ENCODE peak calls at places on chromosomes 3 and 15, in eight cellular contexts. A, Z, H, U, D, W, F and T are unnamed samples.

GRCh38 chr15:45448516-45448915 is 70.2 kb upstream of the GATM start:
- DNase-seq in A (no peak), Z (peak; percentile 45), H (no peak), U (no peak), D (peak; percentile 29), W (no peak), F (peak; percentile 89), T (no peak)

GRCh38 chr15:47300035-47300434 is 417.3 kb upstream of the SEMA6D start:
- DNase-seq in A (no peak), Z (no peak), H (no peak), U (no peak), D (no peak), W (no peak), F (no peak), T (no peak)

GRCh38 chr15:68818671-68819450 is 1.8 kb downstream of the ANP32A start:
- DNase-seq in A (peak; percentile 70), Z (peak; percentile 49), H (peak; percentile 87), U (peak; percentile 61), D (peak; percentile 60), W (peak; percentile 34), F (peak; percentile 46), T (no peak)

GRCh38 chr3:100160516-100160915 is 46.2 kb upstream of the FILIP1L start:
- DNase-seq in A (no peak), Z (peak; percentile 9), H (no peak), U (no peak), D (peak; percentile 40), W (no peak), F (no peak), T (no peak)

GRCh38 chr3:105233056-105233455 is 133.7 kb upstream of the ALCAM start:
- DNase-seq in A (no peak), Z (peak; percentile 49), H (no peak), U (no peak), D (peak; percentile 63), W (no peak), F (peak; percentile 15), T (no peak)

GRCh38 chr3:107561980-107562379 is 39.2 kb downstream of the BBX start:
- DNase-seq in A (no peak), Z (peak; percentile 11), H (no peak), U (no peak), D (no peak), W (no peak), F (no peak), T (no peak)

GRCh38 chr3:181176610-181177009 is 187.1 kb upstream of the DNAJC19 start:
- DNase-seq in A (peak; percentile 74), Z (peak; percentile 14), H (peak; percentile 69), U (no peak), D (peak; percentile 39), W (peak; percentile 46), F (peak; percentile 59), T (peak; percentile 41)

GRCh38 chr15:101175396-101175795 is 76.5 kb downstream of the CHSY1 start:
- DNase-seq in A (no peak), Z (no peak), H (no peak), U (no peak), D (no peak), W (no peak), F (no peak), T (no peak)

GRCh38 chr3:39850707-39851014 is 41.3 kb downstream of the MYRIP start:
- DNase-seq in A (no peak), Z (no peak), H (no peak), U (no peak), D (no peak), W (peak; percentile 17), F (no peak), T (no peak)

GRCh38 chr3:15294914-15295313 is 37.5 kb downstream of the SH3BP5 start:
- DNase-seq in A (no peak), Z (no peak), H (no peak), U (no peak), D (peak; percentile 41), W (no peak), F (peak; percentile 50), T (no peak)

GRCh38 chr3:147216143-147216673 is 190.1 kb downstream of the ZIC4 start:
- DNase-seq in A (no peak), Z (no peak), H (no peak), U (no peak), D (no peak), W (no peak), F (no peak), T (no peak)

GRCh38 chr3:56323986-56324420 is 144.3 kb downstream of the ERC2 start:
- DNase-seq in A (no peak), Z (peak; percentile 58), H (peak; percentile 63), U (no peak), D (peak; percentile 72), W (no peak), F (peak; percentile 91), T (no peak)

GRCh38 chr3:116444819-116445290 is 432 bp downstream of the LSAMP start:
- DNase-seq in A (no peak), Z (no peak), H (peak; percentile 70), U (no peak), D (no peak), W (no peak), F (no peak), T (no peak)